ENCODE peak calls at places on chromosomes 1 and 21, in four cellular contexts. Z is heart right ventricle, C is psoas muscle, E is MG63. I is an unnamed sample.
A peak's percentile ranks its signal among the peaks of the same experiment; 100 is the strongest.

GRCh38 chr1:163730366-163730765 is 408.6 kb downstream of the NUF2 start:
- DNase-seq in E (no peak), Z (no peak), C (no peak), I (no peak)

GRCh38 chr1:94922756-94923465 is 4.0 kb downstream of the CNN3 start:
- DNase-seq in E (no peak), Z (no peak), C (no peak), I (no peak)

GRCh38 chr1:111249960-111250359 is 22.4 kb downstream of the CHI3L2 start:
- DNase-seq in E (no peak), C (no peak), Z (no peak), I (no peak)

GRCh38 chr1:73564294-73564693 is 633.7 kb downstream of the LRRIQ3 start:
- DNase-seq in Z (no peak), C (no peak), E (no peak), I (no peak)

GRCh38 chr1:245085508-245086095 is 69.2 kb upstream of the KIF26B start:
- DNase-seq in Z (no peak), C (no peak), E (peak; percentile 88), I (no peak)

GRCh38 chr1:156001682-156002171 is 19.0 kb downstream of the SSR2 start:
- DNase-seq in E (peak; percentile 18), Z (no peak), C (no peak), I (no peak)

GRCh38 chr1:70353641-70354331 is 736 bp downstream of the ANKRD13C start:
- DNase-seq in Z (peak; percentile 28), E (peak; percentile 57), C (no peak), I (no peak)

GRCh38 chr1:198500026-198500425 is 40.5 kb downstream of the ATP6V1G3 start:
- DNase-seq in Z (no peak), C (no peak), E (no peak), I (no peak)

GRCh38 chr1:185735667-185736105 is 1.5 kb downstream of the HMCN1 start:
- DNase-seq in Z (no peak), E (no peak), C (no peak), I (no peak)

GRCh38 chr1:9922342-9922741 is 12.3 kb upstream of the CTNNBIP1 start:
- DNase-seq in Z (no peak), C (no peak), E (no peak), I (no peak)

GRCh38 chr1:78543941-78544630 is 53.3 kb downstream of the PTGFR start:
- DNase-seq in E (no peak), C (no peak), Z (no peak), I (no peak)

GRCh38 chr1:94920061-94920460 is 6.8 kb downstream of the CNN3 start:
- DNase-seq in C (no peak), Z (no peak), E (no peak), I (no peak)

GRCh38 chr1:205590457-205590768 is 41.4 kb downstream of the ELK4 start:
- DNase-seq in C (no peak), Z (no peak), E (no peak), I (no peak)

GRCh38 chr21:33286600-33287456 is 20.7 kb downstream of the IL10RB start:
- DNase-seq in E (peak; percentile 70), C (no peak), Z (no peak), I (no peak)

GRCh38 chr1:182391362-182392044 is at the start of gene GLUL:
- DNase-seq in E (peak; percentile 94), Z (peak; percentile 96), C (peak; percentile 96), I (peak; percentile 97)

GRCh38 chr1:240611228-240611618 is 732 bp downstream of the GREM2 start:
- DNase-seq in E (no peak), C (no peak), Z (no peak), I (no peak)

GRCh38 chr1:106961671-106962070 is 94.8 kb upstream of the PRMT6 start:
- DNase-seq in E (no peak), Z (no peak), C (no peak), I (no peak)

GRCh38 chr1:58305622-58306021 is 240.9 kb downstream of the OMA1 start:
- DNase-seq in E (no peak), C (no peak), Z (no peak), I (no peak)

GRCh38 chr1:220527279-220528048 is 472 bp upstream of the MARK1 start:
- DNase-seq in E (no peak), Z (peak; percentile 45), C (peak; percentile 25), I (no peak)

GRCh38 chr1:53123462-53124129 is 18.8 kb downstream of the SLC1A7 start:
- DNase-seq in E (peak; percentile 92), C (peak; percentile 80), Z (peak; percentile 63), I (peak; percentile 47)

GRCh38 chr1:31855038-31855845 is 39.4 kb upstream of the SPOCD1 start:
- DNase-seq in C (no peak), Z (no peak), E (no peak), I (no peak)

GRCh38 chr1:244435562-244436205 is 16.0 kb downstream of the ADSS2 start:
- DNase-seq in E (peak; percentile 66), Z (no peak), C (no peak), I (no peak)

GRCh38 chr1:3651939-3652537 is at the start of gene TP73:
- DNase-seq in Z (peak; percentile 31), C (no peak), E (peak; percentile 83), I (no peak)

GRCh38 chr21:46667735-46668380 is 32.4 kb downstream of the PRMT2 start:
- DNase-seq in Z (no peak), E (no peak), C (no peak), I (no peak)

GRCh38 chr1:112698366-112699310 is 8.3 kb downstream of the RHOC start:
- DNase-seq in C (no peak), E (no peak), Z (peak; percentile 67), I (no peak)

GRCh38 chr21:35006771-35007170 is 42.3 kb downstream of the RUNX1 start:
- DNase-seq in E (no peak), C (no peak), Z (no peak), I (no peak)

GRCh38 chr1:46616277-46617107 is at the start of gene MOB3C:
- DNase-seq in C (peak; percentile 89), E (peak; percentile 85), Z (peak; percentile 88), I (peak; percentile 88)

GRCh38 chr1:26703466-26703865 is 7.7 kb downstream of the ARID1A start:
- DNase-seq in Z (no peak), C (no peak), E (no peak), I (no peak)

GRCh38 chr21:38853421-38853919 is 47.7 kb downstream of the ETS2 start:
- DNase-seq in Z (peak; percentile 27), E (peak; percentile 91), C (peak; percentile 90), I (no peak)

GRCh38 chr1:21575351-21575942 is 66.2 kb downstream of the ALPL start:
- DNase-seq in C (no peak), Z (no peak), E (no peak), I (no peak)

GRCh38 chr1:21576031-21576797 is 67.0 kb downstream of the ALPL start:
- DNase-seq in C (no peak), E (no peak), Z (no peak), I (no peak)

GRCh38 chr1:21573475-21573874 is 64.3 kb downstream of the ALPL start:
- DNase-seq in C (no peak), Z (no peak), E (no peak), I (no peak)

GRCh38 chr1:21573971-21574458 is 64.8 kb downstream of the ALPL start:
- DNase-seq in C (peak; percentile 66), E (peak; percentile 75), Z (peak; percentile 84), I (peak; percentile 79)

DNA sequence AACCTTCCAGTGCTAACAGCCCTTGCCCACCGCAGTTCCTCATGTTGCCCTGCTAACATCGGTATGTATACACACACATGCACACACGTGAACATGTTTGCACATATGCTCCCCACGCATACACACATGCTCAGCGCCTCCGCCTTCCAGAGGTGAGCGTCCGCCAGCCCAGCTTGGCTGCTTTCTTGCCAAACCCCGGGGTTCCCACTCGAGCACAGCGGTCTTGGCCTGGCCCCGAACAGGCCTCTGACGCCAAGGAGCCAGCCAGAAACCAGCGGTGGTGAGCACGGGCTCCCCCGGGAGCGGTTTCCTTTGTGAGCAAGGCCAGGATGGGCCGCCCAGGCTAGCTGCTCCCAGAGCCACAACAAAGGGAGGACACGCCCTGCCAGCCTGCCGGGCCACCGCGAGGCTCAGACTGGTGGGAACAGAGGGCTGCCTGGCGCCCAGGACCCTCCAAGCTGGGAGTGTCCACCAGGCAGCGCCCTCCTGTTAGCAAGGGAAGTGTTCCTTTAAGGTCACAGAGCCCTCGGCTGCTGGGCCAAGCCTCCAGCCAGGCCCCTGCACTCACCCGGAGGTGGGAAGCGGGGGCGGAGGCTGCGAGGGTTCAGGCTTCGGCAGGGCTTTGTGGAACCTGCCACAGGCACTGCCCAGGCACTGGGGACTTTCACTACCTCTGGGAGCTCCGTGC is 65.4 kb downstream of the ALPL start:
- DNase-seq in E (peak; percentile 39), Z (peak; percentile 82), C (peak; percentile 65), I (peak; percentile 64)
- H3K27me3 ChIP-seq in E (no peaks in the 10 kb centered on the region), Z (no peaks in the 10 kb centered on the region), C (no peaks in the 10 kb centered on the region), I (no peaks in the 10 kb centered on the region)

GRCh38 chr1:114854693-114855320 is at the start of gene SYCP1:
- DNase-seq in E (no peak), Z (no peak), C (no peak), I (no peak)
- H3K27me3 ChIP-seq in E (peaks cover 47% of the 10 kb centered on the region), Z (peaks cover 46% of the 10 kb centered on the region), C (no peaks in the 10 kb centered on the region), I (peaks cover 35% of the 10 kb centered on the region)

GRCh38 chr1:942864-943533 is 16.1 kb downstream of the NOC2L start:
- DNase-seq in C (no peak), Z (peak; percentile 47), E (no peak), I (no peak)

GRCh38 chr1:941027-941587 is 17.4 kb downstream of the SAMD11 start:
- DNase-seq in Z (no peak), E (no peak), C (no peak), I (no peak)

GRCh38 chr1:941588-942383 is 17.3 kb downstream of the NOC2L start:
- DNase-seq in C (peak; percentile 79), E (peak; percentile 96), Z (peak; percentile 71), I (peak; percentile 64)

GRCh38 chr1:943545-944340 is 15.3 kb downstream of the NOC2L start:
- DNase-seq in Z (no peak), E (no peak), C (no peak), I (no peak)

DNA sequence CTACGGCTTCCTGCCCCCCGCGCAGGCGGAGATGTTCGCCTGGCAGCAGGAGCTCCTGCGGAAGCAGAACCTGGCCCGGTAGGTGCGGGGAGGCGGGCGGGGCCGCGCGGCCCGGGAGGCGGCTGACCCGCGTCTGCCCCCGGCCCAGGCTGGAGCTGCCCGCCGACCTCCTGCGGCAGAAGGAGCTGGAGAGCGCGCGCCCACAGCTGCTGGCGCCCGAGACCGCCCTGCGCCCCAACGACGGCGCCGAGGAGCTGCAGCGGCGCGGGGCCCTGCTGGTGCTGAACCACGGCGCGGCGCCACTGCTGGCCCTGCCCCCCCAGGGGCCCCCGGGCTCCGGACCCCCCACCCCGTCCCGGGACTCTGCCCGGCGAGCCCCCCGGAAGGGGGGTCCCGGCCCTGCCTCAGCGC is 16.6 kb downstream of the NOC2L start:
- DNase-seq in C (no peak), Z (no peak), E (no peak), I (no peak)
- H3K27me3 ChIP-seq in C (no peaks in the 10 kb centered on the region), Z (peaks cover 53% of the 10 kb centered on the region), E (no peaks in the 10 kb centered on the region), I (peaks cover 63% of the 10 kb centered on the region)

DNA sequence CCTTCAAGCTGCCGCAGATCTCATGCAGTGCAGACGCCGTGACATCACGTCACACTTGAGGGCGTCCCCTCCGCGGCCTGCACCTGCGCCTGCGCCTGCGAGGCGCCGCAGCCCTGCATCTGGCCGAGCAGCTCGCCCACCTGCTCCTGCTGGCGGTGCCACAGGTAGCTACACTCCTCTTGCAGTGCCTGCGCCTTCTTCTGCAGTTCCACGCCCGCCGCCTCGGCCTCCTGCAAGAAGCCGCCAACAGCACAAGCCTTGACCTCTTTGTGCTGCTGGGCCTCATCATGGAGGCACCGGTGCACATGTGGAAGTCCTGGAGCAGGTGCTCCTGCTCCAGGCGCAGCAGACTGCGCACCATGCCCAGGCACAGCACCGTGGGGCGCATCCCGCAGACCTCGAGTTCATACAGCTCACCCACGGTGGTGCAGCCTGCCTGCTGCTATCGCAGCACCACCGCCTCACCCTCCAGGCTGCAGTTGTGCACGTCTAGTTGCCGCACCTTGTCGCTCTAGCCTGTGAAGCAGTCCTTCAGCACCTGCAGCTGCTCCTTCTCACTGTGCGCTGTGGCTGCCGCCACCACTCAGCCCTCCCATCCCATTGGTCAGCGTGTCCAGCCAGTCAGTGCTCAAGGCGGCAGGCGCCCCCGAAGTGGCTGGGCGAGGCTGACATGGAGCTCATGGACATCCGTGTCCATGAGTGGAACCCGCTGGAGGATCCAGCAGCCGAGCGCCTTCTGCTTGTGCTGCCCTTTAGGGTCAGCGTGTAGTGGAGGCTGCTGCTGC is 12.3 kb upstream of the CD2 start:
- DNase-seq in E (no peak), C (no peak), Z (no peak), I (no peak)
- H3K27me3 ChIP-seq in E (no peaks in the 10 kb centered on the region), C (no peaks in the 10 kb centered on the region), Z (no peaks in the 10 kb centered on the region), I (no peaks in the 10 kb centered on the region)

I was measured in lower lobe of right lung.